ENCODE peak calls at places on chromosomes 16 and 17, in four cellular contexts. N is WTC11, C is GM12878, S is K562. Y is an unnamed sample.

GRCh38 chr17:9843152-9844010 is 17.7 kb downstream of the GLP2R start:
- DNase-seq in S (no peak), N (no peak), C (no peak), Y (no peak)

GRCh38 chr17:44829558-44830358 is at the start of gene GJC1:
- DNase-seq in C (no peak), S (peak), N (peak), Y (peak)

GRCh38 chr17:33241390-33241789 is 51.7 kb downstream of the ASIC2 start:
- DNase-seq in S (no peak), N (no peak), C (no peak), Y (peak)

GRCh38 chr17:45405250-45406086 is 27.2 kb downstream of the ARHGAP27 start:
- DNase-seq in S (peak), C (no peak), N (peak), Y (peak)

GRCh38 chr16:58829096-58829495 is 95.0 kb upstream of the GOT2 start:
- DNase-seq in N (no peak), S (no peak), C (no peak), Y (no peak)

GRCh38 chr17:7857724-7858486 is at the start of gene CYB5D1:
- DNase-seq in N (peak), C (no peak), S (peak), Y (peak)

GRCh38 chr17:78924481-78925151 is 571 bp downstream of the TIMP2 start:
- DNase-seq in N (peak), S (no peak), C (no peak), Y (peak)

GRCh38 chr17:76467366-76467765 is at the start of gene AANAT:
- DNase-seq in S (no peak), C (no peak), N (no peak), Y (no peak)

GRCh38 chr17:32847977-32848376 is 28.9 kb downstream of the MYO1D start:
- DNase-seq in S (no peak), N (no peak), C (no peak), Y (no peak)

GRCh38 chr17:55312852-55313251 is 48.1 kb downstream of the HLF start:
- DNase-seq in S (no peak), C (no peak), N (no peak), Y (no peak)

GRCh38 chr17:5950871-5951270 is 119.3 kb upstream of the WSCD1 start:
- DNase-seq in S (no peak), N (no peak), C (no peak), Y (no peak)

DNA sequence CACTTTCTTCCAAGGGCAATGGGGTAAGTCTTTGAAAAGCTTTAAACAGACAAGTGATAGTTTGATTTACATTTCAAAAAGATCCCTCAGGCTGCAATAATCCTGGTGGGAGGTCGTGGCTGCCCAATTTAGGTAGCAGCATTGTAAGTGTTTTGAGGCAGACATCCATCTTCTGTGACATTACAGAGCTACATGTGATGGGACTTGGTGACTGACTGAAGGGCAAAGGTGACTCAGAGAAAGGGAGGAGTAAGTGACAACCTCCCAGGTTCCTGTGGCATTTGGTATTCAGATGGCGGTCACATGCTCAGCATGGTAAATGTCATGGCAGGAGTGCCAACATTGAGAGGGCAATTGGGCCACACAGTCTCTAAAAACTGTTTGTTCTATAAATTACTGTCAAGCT is 26.5 kb downstream of the STAT3 start:
- DNase-seq in C (no peak), S (no peak), N (no peak), Y (no peak)
- TF ChIP-seq USF1 in C (no peak), S (no peak), N (no peak), Y (no peak)

DNA sequence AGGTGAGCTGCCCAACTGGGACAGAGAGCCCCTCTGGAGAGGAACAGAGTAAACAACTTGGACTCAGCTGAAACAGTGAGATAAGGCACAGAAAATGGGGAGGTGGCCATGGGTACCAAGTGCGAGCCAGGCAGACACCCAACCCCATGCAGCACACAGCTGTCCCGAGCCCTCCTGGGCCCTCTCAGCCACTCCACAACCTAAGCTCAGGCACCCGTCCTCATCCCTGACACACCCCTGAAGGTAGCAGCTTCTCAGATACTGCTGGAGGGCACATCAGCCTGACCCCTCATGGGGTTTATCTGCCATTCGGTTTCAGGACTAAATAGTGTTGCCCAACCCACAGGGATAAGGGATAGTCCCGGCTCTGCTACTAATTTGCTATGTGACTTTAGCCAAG is 4.8 kb upstream of the GFOD2 start:
- DNase-seq in N (no peak), S (no peak), C (no peak), Y (no peak)
- TF ChIP-seq USF1 in N (no peak), S (no peak), C (no peak), Y (no peak)

DNA sequence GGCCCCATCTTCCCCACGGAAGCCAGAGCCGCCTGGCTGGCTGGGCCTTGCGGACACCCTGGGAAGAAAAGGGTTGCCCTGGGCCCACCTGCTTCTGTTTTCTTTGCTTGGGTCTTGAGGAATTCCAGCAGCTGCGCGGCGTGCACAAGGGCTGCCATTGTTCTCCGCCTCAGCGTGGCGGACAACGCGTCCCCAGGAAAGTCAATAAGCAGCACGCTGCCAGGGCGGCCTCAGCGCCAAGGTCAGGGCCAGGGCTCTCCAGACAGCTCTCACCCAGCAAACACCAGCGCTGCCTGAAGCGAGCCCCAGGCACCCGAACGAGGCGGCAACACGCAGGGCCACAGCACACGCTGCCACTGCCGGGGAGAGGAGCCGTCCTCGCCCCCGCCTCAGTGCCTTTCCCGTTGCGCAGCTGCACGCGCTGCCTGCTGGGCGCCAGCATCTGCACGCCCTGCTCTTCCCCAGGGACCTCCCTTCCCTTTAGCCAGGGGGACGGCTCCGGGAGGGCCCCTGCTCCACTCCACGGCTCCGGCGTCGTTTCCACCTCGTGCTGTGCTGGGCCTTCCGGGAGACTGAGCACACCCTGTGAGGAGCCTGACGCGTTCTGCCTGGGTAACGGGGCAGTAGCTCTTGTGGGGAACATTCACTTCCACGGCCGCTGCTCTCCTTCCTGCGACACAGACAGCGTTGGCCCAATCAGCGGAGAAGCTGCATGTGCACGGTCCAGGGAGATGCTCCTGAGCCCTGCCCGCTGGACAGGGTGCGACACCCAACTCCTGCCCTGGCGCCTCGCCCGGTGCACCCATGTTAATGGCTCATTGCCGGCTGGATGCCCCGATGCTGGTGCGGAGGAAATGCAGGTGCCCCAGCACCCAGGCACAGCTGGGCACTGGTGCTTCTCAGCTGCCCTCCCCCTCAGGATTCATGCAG is 57.8 kb downstream of the LMF1 start:
- DNase-seq in S (no peak), N (no peak), C (no peak), Y (no peak)
- TF ChIP-seq USF1 in S (no peak), N (no peak), C (no peak), Y (no peak)

GRCh38 chr17:66633322-66633965 is 201.5 kb upstream of the CACNG5 start:
- DNase-seq in C (no peak), N (no peak), S (no peak), Y (no peak)
- TF ChIP-seq USF1 in C (no peak), N (no peak), S (no peak), Y (no peak)

DNA sequence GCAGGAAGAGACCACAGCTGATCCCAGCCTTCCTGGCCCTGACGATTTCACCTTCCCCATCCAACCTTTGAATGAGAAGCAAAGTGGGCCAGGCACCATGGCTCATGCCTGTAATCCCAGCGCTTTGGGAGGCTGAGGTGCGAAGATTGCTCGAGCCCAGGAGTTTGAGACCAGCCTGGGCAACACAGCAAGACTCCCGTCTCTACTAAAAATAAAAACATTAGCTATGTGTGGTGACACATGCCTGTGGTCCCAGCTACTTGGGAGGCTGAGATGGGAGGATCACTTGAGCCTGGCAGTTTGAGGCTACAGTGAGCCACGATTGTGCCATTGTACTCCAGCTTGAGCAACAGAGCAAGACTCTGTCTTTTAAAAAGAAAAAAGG is 30.9 kb upstream of the SLC38A10 start:
- DNase-seq in S (no peak), N (no peak), C (no peak), Y (no peak)
- TF ChIP-seq USF1 in S (no peak), N (no peak), C (no peak), Y (no peak)

GRCh38 chr16:21226749-21227148 is 6.8 kb upstream of the ANKS4B start:
- DNase-seq in S (no peak), N (no peak), C (no peak), Y (no peak)

GRCh38 chr16:21223787-21224186 is 9.7 kb upstream of the ANKS4B start:
- DNase-seq in N (peak), C (no peak), S (no peak), Y (no peak)

GRCh38 chr16:21224800-21225199 is 8.7 kb upstream of the ANKS4B start:
- DNase-seq in N (no peak), S (no peak), C (no peak), Y (no peak)

GRCh38 chr16:21219551-21219950 is 8.2 kb upstream of the ZP2 start:
- DNase-seq in N (no peak), S (no peak), C (no peak), Y (no peak)

GRCh38 chr16:21222495-21223337 is 10.8 kb upstream of the ANKS4B start:
- DNase-seq in C (no peak), N (no peak), S (no peak), Y (no peak)
- TF ChIP-seq USF1 in C (no peak), N (no peak), S (no peak), Y (no peak)

GRCh38 chr17:73189417-73190099 is 3.3 kb upstream of the COG1 start:
- DNase-seq in S (no peak), N (peak), C (no peak), Y (peak)

GRCh38 chr17:73191443-73192218 is 1.2 kb upstream of the COG1 start:
- DNase-seq in C (no peak), S (peak), N (peak), Y (peak)

GRCh38 chr17:73192894-73193701 is at the start of gene COG1:
- DNase-seq in N (peak), C (no peak), S (peak), Y (peak)

GRCh38 chr17:73194514-73195222 is 1.8 kb downstream of the COG1 start:
- DNase-seq in C (no peak), S (no peak), N (no peak), Y (no peak)

GRCh38 chr17:73192219-73192893 is 499 bp upstream of the COG1 start:
- DNase-seq in N (peak), S (peak), C (no peak), Y (peak)
- TF ChIP-seq USF1 in N (no peak), S (no peak), C (no peak), Y (no peak)

DNA sequence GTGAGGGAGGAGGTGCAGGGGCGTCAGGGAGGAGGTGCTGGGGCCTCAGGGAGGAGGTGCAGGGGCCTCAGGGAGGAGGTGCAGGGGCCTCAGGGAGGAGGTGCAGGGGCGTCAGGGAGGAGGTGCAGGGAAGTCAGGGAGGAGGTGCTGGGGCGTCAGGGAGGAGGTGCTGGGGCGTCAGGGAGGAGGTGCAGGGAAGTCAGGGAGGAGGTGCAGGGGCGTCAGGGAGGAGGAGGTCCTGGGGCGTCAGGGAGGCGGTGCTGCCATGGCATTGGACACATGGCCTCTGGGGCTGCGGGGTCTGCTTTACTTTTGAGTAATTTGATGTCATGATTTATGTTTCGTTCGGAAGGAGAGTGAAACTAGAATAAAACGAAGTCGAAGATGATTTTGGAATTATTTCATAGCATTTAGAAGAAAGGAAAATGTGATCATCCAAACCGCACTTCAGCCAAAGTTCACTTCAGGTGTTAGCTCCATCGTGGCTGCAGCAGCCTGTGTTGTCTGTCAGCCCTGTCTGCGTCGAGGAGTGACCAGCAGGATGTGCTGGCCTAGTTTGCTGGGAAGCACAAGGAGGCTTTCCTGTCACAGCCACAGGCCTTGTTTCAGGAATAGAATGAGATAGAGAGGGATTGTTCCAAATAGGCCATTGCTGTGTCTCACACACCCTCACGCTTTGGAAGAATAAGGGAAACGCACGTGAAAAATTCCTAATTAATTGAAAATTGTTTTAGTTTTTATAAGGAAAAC is 42.8 kb downstream of the RAB11FIP3 start:
- DNase-seq in S (no peak), N (no peak), C (no peak), Y (no peak)
- TF ChIP-seq USF1 in S (no peak), N (no peak), C (no peak), Y (no peak)